ENCODE peak calls at places on chromosomes 2 and 18, in eight cellular contexts. One of them, this sample, is unnamed.
A peak's percentile ranks its signal among the peaks of the same experiment; 100 is the strongest.

GRCh38 chr2:30127016-30127893 is 19.6 kb upstream of the YPEL5 start:
- DNase-seq in activated CD8-positive, alpha-beta T cell treated with anti-CD3 and anti-CD28 coated beads for 36 hours: no peak
- DNase-seq in cerebellum: no peak
- DNase-seq in astrocyte: peak; percentile 34
- DNase-seq in activated T-cell treated with anti-CD3 and anti-CD28 coated beads for 4 hours: no peak
- DNase-seq in lower leg skin: no peak
- DNase-seq in activated CD4-positive, alpha-beta T cell treated with anti-CD3 and anti-CD28 coated beads, Interleukin-2, amount 50 U/mL, for 24 hours: no peak
- DNase-seq in AG08396: no peak
- DNase-seq in this sample: no peak

GRCh38 chr2:99748344-99748743 is 258.5 kb upstream of the REV1 start:
- DNase-seq in activated CD8-positive, alpha-beta T cell treated with anti-CD3 and anti-CD28 coated beads for 36 hours: no peak
- DNase-seq in cerebellum: no peak
- DNase-seq in astrocyte: no peak
- DNase-seq in activated T-cell treated with anti-CD3 and anti-CD28 coated beads for 4 hours: no peak
- DNase-seq in lower leg skin: no peak
- DNase-seq in activated CD4-positive, alpha-beta T cell treated with anti-CD3 and anti-CD28 coated beads, Interleukin-2, amount 50 U/mL, for 24 hours: no peak
- DNase-seq in AG08396: no peak
- DNase-seq in this sample: no peak

GRCh38 chr2:85790032-85790431 is 36.2 kb downstream of the ATOH8 start:
- DNase-seq in activated CD8-positive, alpha-beta T cell treated with anti-CD3 and anti-CD28 coated beads for 36 hours: no peak
- DNase-seq in cerebellum: no peak
- DNase-seq in astrocyte: no peak
- DNase-seq in activated T-cell treated with anti-CD3 and anti-CD28 coated beads for 4 hours: no peak
- DNase-seq in lower leg skin: no peak
- DNase-seq in activated CD4-positive, alpha-beta T cell treated with anti-CD3 and anti-CD28 coated beads, Interleukin-2, amount 50 U/mL, for 24 hours: no peak
- DNase-seq in AG08396: no peak
- DNase-seq in this sample: no peak

GRCh38 chr2:54558188-54558975 is 102.3 kb downstream of the SPTBN1 start:
- DNase-seq in activated CD8-positive, alpha-beta T cell treated with anti-CD3 and anti-CD28 coated beads for 36 hours: peak; percentile 84
- DNase-seq in cerebellum: peak; percentile 41
- DNase-seq in astrocyte: peak; percentile 61
- DNase-seq in activated T-cell treated with anti-CD3 and anti-CD28 coated beads for 4 hours: peak; percentile 47
- DNase-seq in lower leg skin: peak; percentile 92
- DNase-seq in activated CD4-positive, alpha-beta T cell treated with anti-CD3 and anti-CD28 coated beads, Interleukin-2, amount 50 U/mL, for 24 hours: peak; percentile 60
- DNase-seq in AG08396: peak; percentile 33
- DNase-seq in this sample: peak; percentile 78

GRCh38 chr18:29849145-29849544 is 1193.4 kb downstream of the DSC3 start:
- DNase-seq in activated CD8-positive, alpha-beta T cell treated with anti-CD3 and anti-CD28 coated beads for 36 hours: no peak
- DNase-seq in cerebellum: no peak
- DNase-seq in astrocyte: peak; percentile 2
- DNase-seq in activated T-cell treated with anti-CD3 and anti-CD28 coated beads for 4 hours: no peak
- DNase-seq in lower leg skin: no peak
- DNase-seq in activated CD4-positive, alpha-beta T cell treated with anti-CD3 and anti-CD28 coated beads, Interleukin-2, amount 50 U/mL, for 24 hours: no peak
- DNase-seq in AG08396: no peak
- DNase-seq in this sample: no peak

GRCh38 chr2:128493880-128494279 is 175.2 kb upstream of the HS6ST1 start:
- DNase-seq in activated CD8-positive, alpha-beta T cell treated with anti-CD3 and anti-CD28 coated beads for 36 hours: no peak
- DNase-seq in cerebellum: no peak
- DNase-seq in astrocyte: no peak
- DNase-seq in activated T-cell treated with anti-CD3 and anti-CD28 coated beads for 4 hours: no peak
- DNase-seq in lower leg skin: peak; percentile 61
- DNase-seq in activated CD4-positive, alpha-beta T cell treated with anti-CD3 and anti-CD28 coated beads, Interleukin-2, amount 50 U/mL, for 24 hours: no peak
- DNase-seq in AG08396: no peak
- DNase-seq in this sample: no peak

GRCh38 chr2:120461546-120462537 is 115.9 kb downstream of the INHBB start:
- DNase-seq in activated CD8-positive, alpha-beta T cell treated with anti-CD3 and anti-CD28 coated beads for 36 hours: no peak
- DNase-seq in cerebellum: no peak
- DNase-seq in astrocyte: no peak
- DNase-seq in activated T-cell treated with anti-CD3 and anti-CD28 coated beads for 4 hours: no peak
- DNase-seq in lower leg skin: no peak
- DNase-seq in activated CD4-positive, alpha-beta T cell treated with anti-CD3 and anti-CD28 coated beads, Interleukin-2, amount 50 U/mL, for 24 hours: no peak
- DNase-seq in AG08396: no peak
- DNase-seq in this sample: no peak

GRCh38 chr2:193749485-193749884 is 1554.8 kb upstream of the TMEFF2 start:
- DNase-seq in activated CD8-positive, alpha-beta T cell treated with anti-CD3 and anti-CD28 coated beads for 36 hours: no peak
- DNase-seq in cerebellum: no peak
- DNase-seq in astrocyte: no peak
- DNase-seq in activated T-cell treated with anti-CD3 and anti-CD28 coated beads for 4 hours: no peak
- DNase-seq in lower leg skin: no peak
- DNase-seq in activated CD4-positive, alpha-beta T cell treated with anti-CD3 and anti-CD28 coated beads, Interleukin-2, amount 50 U/mL, for 24 hours: no peak
- DNase-seq in AG08396: no peak
- DNase-seq in this sample: no peak

GRCh38 chr2:173193925-173194324 is 118.3 kb downstream of the MAP3K20 start:
- DNase-seq in activated CD8-positive, alpha-beta T cell treated with anti-CD3 and anti-CD28 coated beads for 36 hours: no peak
- DNase-seq in cerebellum: no peak
- DNase-seq in astrocyte: peak; percentile 65
- DNase-seq in activated T-cell treated with anti-CD3 and anti-CD28 coated beads for 4 hours: no peak
- DNase-seq in lower leg skin: no peak
- DNase-seq in activated CD4-positive, alpha-beta T cell treated with anti-CD3 and anti-CD28 coated beads, Interleukin-2, amount 50 U/mL, for 24 hours: no peak
- DNase-seq in AG08396: no peak
- DNase-seq in this sample: no peak

GRCh38 chr2:54461251-54461650 is 5.1 kb downstream of the SPTBN1 start:
- DNase-seq in activated CD8-positive, alpha-beta T cell treated with anti-CD3 and anti-CD28 coated beads for 36 hours: no peak
- DNase-seq in cerebellum: no peak
- DNase-seq in astrocyte: no peak
- DNase-seq in activated T-cell treated with anti-CD3 and anti-CD28 coated beads for 4 hours: no peak
- DNase-seq in lower leg skin: no peak
- DNase-seq in activated CD4-positive, alpha-beta T cell treated with anti-CD3 and anti-CD28 coated beads, Interleukin-2, amount 50 U/mL, for 24 hours: no peak
- DNase-seq in AG08396: no peak
- DNase-seq in this sample: peak; percentile 53

GRCh38 chr2:189982777-189983394 is 79.6 kb downstream of the MSTN start:
- DNase-seq in activated CD8-positive, alpha-beta T cell treated with anti-CD3 and anti-CD28 coated beads for 36 hours: peak; percentile 2
- DNase-seq in cerebellum: no peak
- DNase-seq in astrocyte: no peak
- DNase-seq in activated T-cell treated with anti-CD3 and anti-CD28 coated beads for 4 hours: no peak
- DNase-seq in lower leg skin: no peak
- DNase-seq in activated CD4-positive, alpha-beta T cell treated with anti-CD3 and anti-CD28 coated beads, Interleukin-2, amount 50 U/mL, for 24 hours: no peak
- DNase-seq in AG08396: no peak
- DNase-seq in this sample: peak; percentile 20

GRCh38 chr2:156116113-156116512 is 216.4 kb downstream of the NR4A2 start:
- DNase-seq in activated CD8-positive, alpha-beta T cell treated with anti-CD3 and anti-CD28 coated beads for 36 hours: no peak
- DNase-seq in cerebellum: no peak
- DNase-seq in astrocyte: peak; percentile 8
- DNase-seq in activated T-cell treated with anti-CD3 and anti-CD28 coated beads for 4 hours: no peak
- DNase-seq in lower leg skin: no peak
- DNase-seq in activated CD4-positive, alpha-beta T cell treated with anti-CD3 and anti-CD28 coated beads, Interleukin-2, amount 50 U/mL, for 24 hours: no peak
- DNase-seq in AG08396: no peak
- DNase-seq in this sample: no peak

GRCh38 chr2:82139979-82140611 is 1835.5 kb upstream of the LRRTM1 start:
- DNase-seq in activated CD8-positive, alpha-beta T cell treated with anti-CD3 and anti-CD28 coated beads for 36 hours: no peak
- DNase-seq in cerebellum: no peak
- DNase-seq in astrocyte: no peak
- DNase-seq in activated T-cell treated with anti-CD3 and anti-CD28 coated beads for 4 hours: no peak
- DNase-seq in lower leg skin: no peak
- DNase-seq in activated CD4-positive, alpha-beta T cell treated with anti-CD3 and anti-CD28 coated beads, Interleukin-2, amount 50 U/mL, for 24 hours: no peak
- DNase-seq in AG08396: no peak
- DNase-seq in this sample: no peak

GRCh38 chr18:51051105-51051712 is 21.2 kb downstream of the SMAD4 start:
- DNase-seq in activated CD8-positive, alpha-beta T cell treated with anti-CD3 and anti-CD28 coated beads for 36 hours: no peak
- DNase-seq in cerebellum: peak; percentile 45
- DNase-seq in astrocyte: no peak
- DNase-seq in activated T-cell treated with anti-CD3 and anti-CD28 coated beads for 4 hours: no peak
- DNase-seq in lower leg skin: no peak
- DNase-seq in activated CD4-positive, alpha-beta T cell treated with anti-CD3 and anti-CD28 coated beads, Interleukin-2, amount 50 U/mL, for 24 hours: no peak
- DNase-seq in AG08396: no peak
- DNase-seq in this sample: peak; percentile 70

GRCh38 chr2:225995788-225996476 is 596.4 kb downstream of the NYAP2 start:
- DNase-seq in activated CD8-positive, alpha-beta T cell treated with anti-CD3 and anti-CD28 coated beads for 36 hours: no peak
- DNase-seq in cerebellum: no peak
- DNase-seq in astrocyte: peak; percentile 65
- DNase-seq in activated T-cell treated with anti-CD3 and anti-CD28 coated beads for 4 hours: no peak
- DNase-seq in lower leg skin: no peak
- DNase-seq in activated CD4-positive, alpha-beta T cell treated with anti-CD3 and anti-CD28 coated beads, Interleukin-2, amount 50 U/mL, for 24 hours: no peak
- DNase-seq in AG08396: no peak
- DNase-seq in this sample: no peak

GRCh38 chr2:223027442-223027841 is 24.5 kb upstream of the KCNE4 start:
- DNase-seq in activated CD8-positive, alpha-beta T cell treated with anti-CD3 and anti-CD28 coated beads for 36 hours: no peak
- DNase-seq in cerebellum: no peak
- DNase-seq in astrocyte: peak; percentile 76
- DNase-seq in activated T-cell treated with anti-CD3 and anti-CD28 coated beads for 4 hours: no peak
- DNase-seq in lower leg skin: no peak
- DNase-seq in activated CD4-positive, alpha-beta T cell treated with anti-CD3 and anti-CD28 coated beads, Interleukin-2, amount 50 U/mL, for 24 hours: no peak
- DNase-seq in AG08396: no peak
- DNase-seq in this sample: no peak

GRCh38 chr2:98532761-98533160 is 75.6 kb downstream of the COA5 start:
- DNase-seq in activated CD8-positive, alpha-beta T cell treated with anti-CD3 and anti-CD28 coated beads for 36 hours: no peak
- DNase-seq in cerebellum: peak; percentile 80
- DNase-seq in astrocyte: no peak
- DNase-seq in activated T-cell treated with anti-CD3 and anti-CD28 coated beads for 4 hours: no peak
- DNase-seq in lower leg skin: no peak
- DNase-seq in activated CD4-positive, alpha-beta T cell treated with anti-CD3 and anti-CD28 coated beads, Interleukin-2, amount 50 U/mL, for 24 hours: no peak
- DNase-seq in AG08396: no peak
- DNase-seq in this sample: no peak

GRCh38 chr2:9497017-9497416 is 22.7 kb downstream of the IAH1 start:
- DNase-seq in activated CD8-positive, alpha-beta T cell treated with anti-CD3 and anti-CD28 coated beads for 36 hours: no peak
- DNase-seq in cerebellum: no peak
- DNase-seq in astrocyte: no peak
- DNase-seq in activated T-cell treated with anti-CD3 and anti-CD28 coated beads for 4 hours: no peak
- DNase-seq in lower leg skin: no peak
- DNase-seq in activated CD4-positive, alpha-beta T cell treated with anti-CD3 and anti-CD28 coated beads, Interleukin-2, amount 50 U/mL, for 24 hours: no peak
- DNase-seq in AG08396: no peak
- DNase-seq in this sample: no peak

This sample was measured in lung microvascular endothelial cell.